ENCODE peak calls at places on chromosomes 4 and X, in four cellular contexts. K is HepG2, Y is H1, S is K562. A is an unnamed sample.

GRCh38 chr4:25795566-25796454 is 67.0 kb downstream of the SEL1L3 start:
- DNase-seq in K (peak), Y (peak), S (no peak), A (no peak)

GRCh38 chr4:95386410-95386809 is 162.4 kb downstream of the UNC5C start:
- DNase-seq in K (no peak), Y (no peak), S (no peak), A (no peak)

GRCh38 chrX:96719161-96719875 is 34.7 kb downstream of the DIAPH2 start:
- DNase-seq in K (no peak), Y (no peak), S (no peak), A (no peak)

GRCh38 chrX:7163146-7163677 is 15.3 kb upstream of the PUDP start:
- DNase-seq in K (no peak), Y (no peak), S (no peak), A (no peak)

GRCh38 chr4:25019501-25019900 is 11.2 kb downstream of the LGI2 start:
- DNase-seq in K (no peak), Y (no peak), S (no peak), A (no peak)

GRCh38 chr4:133812236-133812635 is 389.4 kb downstream of the PABPC4L start:
- DNase-seq in K (no peak), Y (no peak), S (no peak), A (no peak)

GRCh38 chr4:158013858-158014257 is 159.0 kb downstream of the GASK1B start:
- DNase-seq in K (no peak), Y (no peak), S (no peak), A (no peak)

GRCh38 chrX:1391707-1392375 is at the start of gene SLC25A6:
- DNase-seq in K (peak), Y (peak), S (peak), A (peak)

GRCh38 chr4:4182835-4183568 is 43.7 kb downstream of the OTOP1 start:
- DNase-seq in K (peak), Y (peak), S (peak), A (peak)

GRCh38 chr4:17619416-17620105 is 5.1 kb downstream of the MED28 start:
- DNase-seq in K (no peak), Y (no peak), S (no peak), A (no peak)

GRCh38 chr4:24991015-24991414 is 39.7 kb downstream of the LGI2 start:
- DNase-seq in K (no peak), Y (no peak), S (no peak), A (no peak)

GRCh38 chrX:19593684-19594083 is 78.4 kb upstream of the MAP3K15 start:
- DNase-seq in K (peak), Y (no peak), S (peak), A (peak)

GRCh38 chr4:141352328-141352727 is 131.6 kb downstream of the ZNF330 start:
- DNase-seq in K (no peak), Y (no peak), S (no peak), A (no peak)

GRCh38 chr4:42750091-42750490 is 93.2 kb upstream of the ATP8A1 start:
- DNase-seq in K (no peak), Y (no peak), S (no peak), A (no peak)

GRCh38 chr4:71222661-71223060 is 116.2 kb upstream of the SLC4A4 start:
- DNase-seq in K (no peak), Y (no peak), S (no peak), A (no peak)

GRCh38 chr4:98469776-98470175 is 188.6 kb downstream of the TSPAN5 start:
- DNase-seq in K (no peak), Y (no peak), S (no peak), A (no peak)

GRCh38 chr4:17376205-17376604 is 135.7 kb downstream of the QDPR start:
- DNase-seq in K (no peak), Y (no peak), S (no peak), A (no peak)

GRCh38 chr4:7687796-7688195 is 251.9 kb downstream of the AFAP1 start:
- DNase-seq in K (no peak), Y (no peak), S (no peak), A (no peak)

DNA sequence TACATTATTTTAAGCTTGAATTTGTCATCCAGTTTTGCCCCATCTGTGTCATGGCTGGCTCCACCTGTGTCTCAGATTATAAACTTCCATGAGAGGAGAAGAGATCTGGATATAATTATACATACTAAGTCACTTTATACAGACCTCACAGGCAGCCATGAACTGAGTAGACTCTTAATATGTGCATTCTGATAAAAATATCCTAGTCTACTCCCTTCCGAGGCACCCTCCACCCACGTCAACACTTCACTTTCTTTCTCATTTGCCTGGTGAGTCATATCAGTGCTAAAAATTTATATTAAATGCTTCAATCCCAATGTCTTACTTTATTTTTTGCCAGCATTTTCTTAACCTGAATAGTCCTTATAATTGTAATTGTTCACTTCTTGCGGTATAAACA is 35.1 kb downstream of the GABRA2 start:
- DNase-seq in K (no peak), Y (no peak), S (no peak), A (no peak)
- TF ChIP-seq RNF2 in K (no peak), Y (no peak), S (no peak), A (no peak)

GRCh38 chr4:1345905-1346780 is 865 bp upstream of the UVSSA start:
- DNase-seq in K (peak), Y (no peak), S (peak), A (peak)
- TF ChIP-seq RNF2 in K (no peak), Y (no peak), S (no peak), A (no peak)

DNA sequence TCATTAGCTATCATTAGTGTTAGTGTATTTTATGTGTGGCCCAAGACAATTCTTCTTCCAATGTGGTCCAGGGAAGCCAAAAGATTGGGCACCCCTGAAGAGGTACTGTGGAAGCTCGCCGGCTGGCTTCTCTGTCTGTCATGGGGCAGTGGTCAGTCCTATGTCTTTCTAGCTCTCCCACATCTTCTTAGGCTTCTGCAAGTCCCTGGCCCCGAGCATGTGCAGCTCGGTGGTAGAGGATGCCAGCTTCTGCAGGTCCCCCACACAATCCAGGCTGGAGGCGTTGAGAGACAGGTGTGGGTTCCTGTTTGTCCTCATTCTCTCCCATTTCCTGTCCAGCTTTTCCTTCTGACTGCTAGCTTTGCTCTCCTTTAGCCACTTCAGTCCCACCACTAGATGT is 134.1 kb upstream of the NALF2 start:
- DNase-seq in K (no peak), Y (no peak), S (no peak), A (no peak)
- TF ChIP-seq RNF2 in K (no peak), Y (no peak), S (no peak), A (no peak)

DNA sequence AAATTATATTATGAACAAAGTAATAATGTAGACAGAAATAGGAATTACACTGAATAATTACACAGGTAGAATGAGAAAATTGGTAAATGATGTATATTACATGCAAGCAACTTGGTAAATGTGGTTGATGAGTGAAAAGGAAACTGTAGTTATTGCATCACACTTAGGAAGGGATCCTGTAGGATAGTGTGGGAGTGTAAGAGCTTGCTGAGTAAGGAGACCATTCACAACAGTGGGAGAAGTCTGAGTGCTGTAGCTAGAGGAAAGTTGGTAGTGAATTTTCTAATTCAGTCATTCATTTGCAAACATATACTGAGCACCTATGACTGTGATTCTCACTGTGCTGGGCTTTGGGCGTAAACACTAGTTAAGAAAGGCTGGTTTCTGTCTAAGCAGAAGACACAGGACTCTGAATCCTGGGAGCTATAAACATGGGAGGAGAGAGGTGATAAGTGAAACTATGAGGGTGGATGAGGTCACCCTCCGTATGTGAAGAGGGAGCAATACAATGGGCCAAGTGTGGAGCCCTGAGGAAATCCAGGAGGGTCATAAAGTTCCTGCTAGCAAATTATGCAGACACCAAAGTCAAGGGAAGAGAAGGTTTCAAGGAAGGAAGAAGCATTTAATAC is 14.2 kb upstream of the CPE start:
- DNase-seq in K (peak), Y (no peak), S (no peak), A (no peak)
- TF ChIP-seq RNF2 in K (no peak), Y (no peak), S (no peak), A (no peak)

DNA sequence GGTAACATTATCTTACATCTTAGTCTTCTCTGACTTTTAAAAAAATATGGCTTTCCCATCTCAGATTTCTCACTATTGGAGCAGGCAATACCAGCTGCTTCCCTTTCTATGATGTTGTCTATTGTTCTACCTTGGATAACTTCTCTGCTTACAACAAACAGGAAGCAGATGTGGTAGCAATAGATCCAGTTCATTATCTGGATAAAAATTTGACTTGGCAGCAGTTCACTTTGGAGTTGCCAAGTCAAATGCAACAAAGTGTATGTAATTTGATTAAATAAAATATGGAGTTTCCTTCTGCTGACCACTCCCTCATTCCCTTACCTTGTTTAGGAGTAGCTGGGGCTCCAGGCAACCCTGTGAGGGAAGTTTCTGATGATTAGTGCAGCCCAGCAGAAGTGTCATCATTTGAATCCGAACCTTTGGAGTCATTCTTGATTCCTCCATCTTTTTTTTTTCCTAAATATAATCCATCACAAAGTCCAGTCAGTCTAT is 72.0 kb upstream of the GPRIN3 start:
- DNase-seq in K (no peak), Y (no peak), S (no peak), A (no peak)
- TF ChIP-seq RNF2 in K (no peak), Y (no peak), S (no peak), A (no peak)

GRCh38 chr4:105896984-105897760 is 1.9 kb downstream of the NPNT start:
- DNase-seq in K (no peak), Y (no peak), S (no peak), A (no peak)
- TF ChIP-seq RNF2 in K (no peak), Y (no peak), S (no peak), A (no peak)

GRCh38 chr4:149896428-149896827 is 80.8 kb upstream of the IQCM start:
- DNase-seq in K (no peak), Y (no peak), S (no peak), A (no peak)

GRCh38 chr4:149901128-149901527 is 85.5 kb upstream of the IQCM start:
- DNase-seq in K (no peak), Y (no peak), S (no peak), A (no peak)

GRCh38 chr4:149897784-149898183 is 82.1 kb upstream of the IQCM start:
- DNase-seq in K (no peak), Y (no peak), S (peak), A (peak)
- TF ChIP-seq RNF2 in K (no peak), Y (no peak), S (no peak), A (no peak)

GRCh38 chrX:132710756-132711155 is 221.9 kb upstream of the MBNL3 start:
- DNase-seq in K (no peak), Y (no peak), S (no peak), A (no peak)
- TF ChIP-seq RNF2 in K (no peak), Y (no peak), S (no peak), A (no peak)

A was measured in A549.